ENCODE peak calls at places on chromosomes 2 and 18, in ten cellular contexts. B is neural crest cell, Y is HL-60, C is KBM-7, X is thoracic aorta, S is GM12865, A is fibroblast of pulmonary artery, T is AG10803, R is choroid plexus epithelial cell, L is bronchial epithelial cell. K is an unnamed sample.

GRCh38 chr2:172012688-172013358 is 13.1 kb downstream of the METAP1D start:
- DNase-seq in B (no peak), Y (no peak), C (no peak), X (no peak), S (peak), A (no peak), T (peak), R (no peak), L (no peak), K (peak)

GRCh38 chr2:156333951-156334495 is 1.5 kb upstream of the NR4A2 start:
- DNase-seq in B (peak), Y (peak), C (peak), X (no peak), S (peak), A (peak), T (peak), R (peak), L (no peak), K (peak)

GRCh38 chr2:108215794-108216211 is 24.0 kb upstream of the SULT1C3 start:
- DNase-seq in B (no peak), Y (peak), C (peak), X (no peak), S (no peak), A (peak), T (peak), R (peak), L (peak), K (peak)

GRCh38 chr2:37318401-37318800 is 6.2 kb downstream of the PRKD3 start:
- DNase-seq in B (no peak), Y (peak), C (no peak), X (no peak), S (peak), A (peak), T (peak), R (peak), L (peak), K (no peak)

GRCh38 chr2:200944467-200945394 is 18.7 kb downstream of the ORC2 start:
- DNase-seq in B (no peak), Y (no peak), C (no peak), X (no peak), S (peak), A (peak), T (peak), R (peak), L (peak), K (peak)

GRCh38 chr18:4639628-4640310 is 184.7 kb upstream of the DLGAP1 start:
- DNase-seq in B (no peak), Y (no peak), C (no peak), X (no peak), S (peak), A (no peak), T (no peak), R (no peak), L (no peak), K (peak)

GRCh38 chr2:11748018-11748860 is 1.8 kb downstream of the LPIN1 start:
- DNase-seq in B (no peak), Y (no peak), C (no peak), X (no peak), S (no peak), A (no peak), T (no peak), R (no peak), L (no peak), K (no peak)

GRCh38 chr18:56873441-56874140 is 222.4 kb downstream of the WDR7 start:
- DNase-seq in B (peak), Y (no peak), C (peak), X (no peak), S (no peak), A (peak), T (no peak), R (peak), L (no peak), K (peak)

GRCh38 chr2:115796078-115796477 is 1353.6 kb downstream of the DPP10 start:
- DNase-seq in B (no peak), Y (no peak), C (no peak), X (no peak), S (no peak), A (no peak), T (no peak), R (no peak), L (no peak), K (no peak)

GRCh38 chr2:95670167-95670566 is 78.4 kb downstream of the TRIM43 start:
- DNase-seq in B (no peak), Y (no peak), C (no peak), X (no peak), S (no peak), A (peak), T (peak), R (no peak), L (peak), K (no peak)

GRCh38 chr2:124267821-124268220 is 242.7 kb downstream of the CNTNAP5 start:
- DNase-seq in B (no peak), Y (no peak), C (no peak), X (no peak), S (no peak), A (peak), T (no peak), R (peak), L (no peak), K (no peak)

GRCh38 chr2:85594715-85595377 is 699 bp upstream of the RNF181 start:
- DNase-seq in B (no peak), Y (no peak), C (no peak), X (no peak), S (no peak), A (no peak), T (no peak), R (no peak), L (no peak), K (no peak)

GRCh38 chr2:100017633-100018032 is 124.8 kb downstream of the AFF3 start:
- DNase-seq in B (no peak), Y (no peak), C (no peak), X (no peak), S (no peak), A (peak), T (peak), R (no peak), L (no peak), K (peak)

GRCh38 chr2:142825861-142826260 is 51.6 kb upstream of the KYNU start:
- DNase-seq in B (no peak), Y (no peak), C (peak), X (no peak), S (no peak), A (peak), T (peak), R (no peak), L (peak), K (peak)

GRCh38 chr2:160363961-160364733 is 129.5 kb downstream of the RBMS1 start:
- DNase-seq in B (no peak), Y (no peak), C (no peak), X (no peak), S (no peak), A (no peak), T (no peak), R (no peak), L (no peak), K (no peak)

GRCh38 chr2:144505245-144505801 is 14.6 kb downstream of the ZEB2 start:
- DNase-seq in B (no peak), Y (no peak), C (peak), X (no peak), S (no peak), A (peak), T (peak), R (no peak), L (no peak), K (no peak)

GRCh38 chr2:227325824-227326195 is 759 bp downstream of the MFF start:
- DNase-seq in B (peak), Y (peak), C (peak), X (no peak), S (peak), A (peak), T (peak), R (peak), L (peak), K (peak)

GRCh38 chr18:77133920-77134496 is 1.4 kb upstream of the MBP start:
- DNase-seq in B (no peak), Y (peak), C (peak), X (no peak), S (peak), A (no peak), T (peak), R (no peak), L (no peak), K (no peak)

GRCh38 chr18:28357785-28358401 is 181.0 kb upstream of the CDH2 start:
- DNase-seq in B (no peak), Y (no peak), C (peak), X (no peak), S (no peak), A (no peak), T (no peak), R (peak), L (peak), K (peak)

GRCh38 chr2:99980200-99980599 is 162.2 kb downstream of the AFF3 start:
- DNase-seq in B (no peak), Y (no peak), C (no peak), X (no peak), S (no peak), A (no peak), T (no peak), R (no peak), L (no peak), K (no peak)

GRCh38 chr2:168694876-168695275 is 107.6 kb upstream of the NOSTRIN start:
- DNase-seq in B (no peak), Y (no peak), C (no peak), X (no peak), S (no peak), A (no peak), T (no peak), R (no peak), L (no peak), K (no peak)

GRCh38 chr18:2905802-2906521 is 59.2 kb downstream of the EMILIN2 start:
- DNase-seq in B (peak), Y (peak), C (no peak), X (no peak), S (peak), A (peak), T (peak), R (no peak), L (no peak), K (peak)

GRCh38 chr2:166013878-166014277 is 60.3 kb upstream of the TTC21B start:
- DNase-seq in B (no peak), Y (no peak), C (no peak), X (no peak), S (no peak), A (no peak), T (no peak), R (no peak), L (no peak), K (no peak)

GRCh38 chr18:4549164-4549920 is 94.2 kb upstream of the DLGAP1 start:
- DNase-seq in B (no peak), Y (no peak), C (no peak), X (no peak), S (no peak), A (no peak), T (no peak), R (no peak), L (no peak), K (peak)

GRCh38 chr18:31631526-31631925 is 39.8 kb downstream of the TTR start:
- DNase-seq in B (no peak), Y (no peak), C (no peak), X (no peak), S (no peak), A (no peak), T (no peak), R (peak), L (no peak), K (no peak)

GRCh38 chr2:174972924-174973323 is 32.3 kb downstream of the CHN1 start:
- DNase-seq in B (no peak), Y (no peak), C (no peak), X (no peak), S (no peak), A (peak), T (peak), R (peak), L (peak), K (no peak)

GRCh38 chr2:236137066-236137465 is 31.1 kb downstream of the GBX2 start:
- DNase-seq in B (no peak), Y (no peak), C (no peak), X (no peak), S (no peak), A (no peak), T (no peak), R (no peak), L (no peak), K (no peak)

GRCh38 chr2:131037398-131038257 is 55.6 kb downstream of the FAM168B start:
- DNase-seq in B (no peak), Y (no peak), C (no peak), X (no peak), S (no peak), A (no peak), T (no peak), R (no peak), L (no peak), K (no peak)

GRCh38 chr2:64770781-64771334 is 117.1 kb upstream of the SERTAD2 start:
- DNase-seq in B (no peak), Y (no peak), C (no peak), X (no peak), S (no peak), A (peak), T (peak), R (peak), L (peak), K (no peak)

GRCh38 chr2:241185961-241186360 is 2.5 kb upstream of the ANO7 start:
- DNase-seq in B (no peak), Y (no peak), C (no peak), X (no peak), S (no peak), A (no peak), T (no peak), R (no peak), L (no peak), K (no peak)

GRCh38 chr2:239375278-239376061 is 25.4 kb downstream of the HDAC4 start:
- DNase-seq in B (no peak), Y (no peak), C (no peak), X (no peak), S (no peak), A (no peak), T (no peak), R (no peak), L (no peak), K (no peak)

GRCh38 chr18:61551586-61551985 is 218.4 kb downstream of the CDH20 start:
- DNase-seq in B (peak), Y (peak), C (peak), X (no peak), S (peak), A (peak), T (peak), R (peak), L (peak), K (peak)